ENCODE peak calls at places on chromosomes 4 and X, in seven cellular contexts. F is ascending aorta, D is upper lobe of right lung, B is uterus, T is cardiac fibroblast, A is mammary epithelial cell, N is cardiac muscle cell. O is an unnamed sample.

GRCh38 chr4:137663376-137664054 is 131.2 kb upstream of the PCDH18 start:
- DNase-seq in F (no peak), D (no peak), B (peak), T (peak), A (no peak), N (no peak), O (no peak)

GRCh38 chrX:153984351-153985178 is 12.0 kb downstream of the TMEM187 start:
- DNase-seq in F (no peak), D (no peak), B (no peak), T (no peak), A (no peak), N (no peak), O (no peak)

GRCh38 chr4:45358573-45359506 is 632.5 kb upstream of the GNPDA2 start:
- DNase-seq in F (no peak), D (no peak), B (no peak), T (no peak), A (no peak), N (no peak), O (no peak)

GRCh38 chrX:63686878-63687714 is 97.9 kb downstream of the ARHGEF9 start:
- DNase-seq in F (no peak), D (no peak), B (no peak), T (peak), A (peak), N (peak), O (peak)

GRCh38 chrX:1072637-1073377 is 139.6 kb downstream of the CRLF2 start:
- DNase-seq in F (no peak), D (peak), B (no peak), T (no peak), A (no peak), N (peak), O (no peak)

GRCh38 chr4:51942108-51942832 is 77.9 kb downstream of the LRRC66 start:
- DNase-seq in F (no peak), D (no peak), B (no peak), T (no peak), A (no peak), N (no peak), O (no peak)

GRCh38 chr4:80138556-80139538 is 58.5 kb upstream of the PRDM8 start:
- DNase-seq in F (no peak), D (no peak), B (no peak), T (no peak), A (peak), N (no peak), O (peak)

GRCh38 chr4:95548738-95549245 is at the start of gene UNC5C:
- DNase-seq in F (no peak), D (peak), B (peak), T (peak), A (peak), N (peak), O (peak)

GRCh38 chr4:78774395-78774794 is 1.8 kb upstream of the BMP2K start:
- DNase-seq in F (no peak), D (no peak), B (no peak), T (no peak), A (no peak), N (no peak), O (no peak)

GRCh38 chr4:8077181-8078108 is 81.2 kb downstream of the ABLIM2 start:
- DNase-seq in F (no peak), D (no peak), B (no peak), T (no peak), A (no peak), N (no peak), O (no peak)

GRCh38 chr4:84492737-84493091 is 6.4 kb downstream of the NKX6-1 start:
- DNase-seq in F (no peak), D (no peak), B (no peak), T (no peak), A (no peak), N (no peak), O (no peak)

GRCh38 chr4:84492290-84492689 is 6.8 kb downstream of the NKX6-1 start:
- DNase-seq in F (no peak), D (no peak), B (no peak), T (no peak), A (no peak), N (no peak), O (no peak)

GRCh38 chr4:84491420-84491819 is 7.7 kb downstream of the NKX6-1 start:
- DNase-seq in F (no peak), D (no peak), B (no peak), T (no peak), A (no peak), N (no peak), O (no peak)

GRCh38 chr4:84494518-84494917 is 4.6 kb downstream of the NKX6-1 start:
- DNase-seq in F (no peak), D (no peak), B (no peak), T (no peak), A (no peak), N (no peak), O (no peak)

GRCh38 chr4:84493092-84493850 is 5.8 kb downstream of the NKX6-1 start:
- DNase-seq in F (no peak), D (no peak), B (no peak), T (peak), A (no peak), N (peak), O (no peak)
- H3K4me3 ChIP-seq in F (peak), D (no peak), B (no peak), T (no peak), A (no peak), N (peak), O (no peak)

DNA sequence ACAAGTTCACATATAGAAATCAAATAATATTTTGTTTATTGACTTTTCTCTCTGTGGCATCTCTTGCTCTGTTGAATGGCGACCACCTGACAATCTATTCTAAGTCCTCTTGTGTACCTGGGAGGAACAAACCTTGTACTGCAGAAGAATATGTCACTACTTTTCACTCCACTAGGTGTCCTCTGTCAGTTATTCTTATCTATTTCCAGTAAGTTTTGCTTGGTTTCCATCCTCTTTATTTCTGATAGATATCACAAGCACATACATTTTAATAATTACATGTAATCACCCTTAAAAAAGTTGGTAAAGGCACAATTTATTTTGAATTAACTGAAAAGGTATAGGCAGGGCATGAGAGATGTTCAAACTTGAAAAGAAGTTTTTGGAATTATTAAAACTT is 238.4 kb downstream of the SNCA start:
- DNase-seq in F (no peak), D (no peak), B (no peak), T (peak), A (peak), N (no peak), O (peak)
- TF ChIP-seq CTCF in F (no peak), D (peak), B (peak), T (no peak), A (peak), N (no peak), O (peak)

GRCh38 chr4:148831945-148832344 is 389.7 kb upstream of the NR3C2 start:
- DNase-seq in F (no peak), D (no peak), B (no peak), T (peak), A (peak), N (no peak), O (peak)

DNA sequence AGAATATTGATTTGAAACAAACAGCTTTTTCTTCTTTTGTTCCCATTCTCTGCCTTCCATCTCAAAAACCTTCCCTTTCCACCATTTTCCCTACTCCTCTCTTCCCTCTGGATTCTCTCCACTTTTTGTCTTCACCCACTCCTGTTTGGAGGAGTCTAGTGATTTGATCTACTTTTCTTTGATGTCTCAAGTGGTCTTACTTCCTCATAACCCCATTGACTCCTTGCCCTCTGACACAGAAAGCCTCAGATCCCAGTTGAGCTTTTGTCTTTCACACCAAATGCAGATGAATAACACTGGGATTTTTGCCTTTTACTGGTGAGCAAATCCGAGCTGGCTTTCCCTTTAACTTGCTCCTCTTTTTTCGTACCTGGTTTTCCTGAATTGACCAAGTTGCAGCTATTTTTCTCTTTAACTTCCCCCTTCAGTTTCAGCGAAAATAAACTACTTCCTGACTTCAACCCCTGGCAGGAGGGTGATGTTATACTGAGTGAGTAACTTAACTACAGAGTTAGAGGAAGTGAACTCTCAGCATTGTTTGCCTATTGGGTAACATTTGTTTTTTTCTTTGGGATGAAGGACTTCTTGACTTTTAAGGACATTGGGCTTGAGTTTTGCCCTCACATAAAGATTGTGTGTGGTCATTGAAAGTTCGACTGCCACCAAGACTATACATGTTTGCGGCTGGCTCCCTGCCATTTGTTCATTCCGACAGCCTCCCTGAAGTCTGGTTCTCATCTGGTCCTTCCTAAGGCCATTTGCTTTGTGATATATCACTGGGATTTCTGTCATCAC is 392.8 kb upstream of the NR3C2 start:
- DNase-seq in F (no peak), D (peak), B (no peak), T (peak), A (peak), N (peak), O (peak)
- H3K4me3 ChIP-seq in F (no peak), D (peak), B (no peak), T (no peak), A (no peak), N (no peak), O (no peak)

GRCh38 chrX:99857455-99857854 is 552.6 kb downstream of the PCDH19 start:
- DNase-seq in F (no peak), D (no peak), B (no peak), T (no peak), A (no peak), N (peak), O (no peak)
- TF ChIP-seq CTCF in F (no peak), D (no peak), B (no peak), T (no peak), A (peak), N (no peak), O (no peak)

DNA sequence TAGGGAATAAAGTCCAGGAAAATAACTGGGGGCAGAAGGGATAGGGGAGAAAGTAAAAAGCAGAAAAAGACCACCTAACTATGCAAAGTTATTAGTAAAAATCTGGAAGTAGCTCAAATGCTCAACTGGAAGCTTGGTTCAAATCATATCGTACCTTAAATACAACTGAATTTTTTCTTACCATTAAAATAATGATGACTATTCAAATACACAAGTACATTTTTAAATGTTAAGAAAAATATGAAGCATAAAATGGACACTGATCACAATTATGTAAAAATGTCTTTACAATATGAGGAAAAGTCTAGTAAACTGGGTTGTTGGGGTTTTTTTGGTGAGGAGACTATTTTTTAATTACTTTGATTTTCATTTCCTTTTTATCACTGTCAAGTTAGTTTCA is 3.1 kb downstream of the BRWD3 start:
- DNase-seq in F (no peak), D (no peak), B (no peak), T (no peak), A (no peak), N (no peak), O (no peak)
- H3K4me3 ChIP-seq in F (no peak), D (no peak), B (no peak), T (no peak), A (no peak), N (no peak), O (no peak)

GRCh38 chr4:98833384-98833783 is 95.5 kb downstream of the EIF4E start:
- DNase-seq in F (no peak), D (no peak), B (no peak), T (no peak), A (no peak), N (peak), O (no peak)

GRCh38 chr4:98827661-98828060 is 101.3 kb downstream of the EIF4E start:
- DNase-seq in F (no peak), D (no peak), B (no peak), T (no peak), A (no peak), N (no peak), O (no peak)

DNA sequence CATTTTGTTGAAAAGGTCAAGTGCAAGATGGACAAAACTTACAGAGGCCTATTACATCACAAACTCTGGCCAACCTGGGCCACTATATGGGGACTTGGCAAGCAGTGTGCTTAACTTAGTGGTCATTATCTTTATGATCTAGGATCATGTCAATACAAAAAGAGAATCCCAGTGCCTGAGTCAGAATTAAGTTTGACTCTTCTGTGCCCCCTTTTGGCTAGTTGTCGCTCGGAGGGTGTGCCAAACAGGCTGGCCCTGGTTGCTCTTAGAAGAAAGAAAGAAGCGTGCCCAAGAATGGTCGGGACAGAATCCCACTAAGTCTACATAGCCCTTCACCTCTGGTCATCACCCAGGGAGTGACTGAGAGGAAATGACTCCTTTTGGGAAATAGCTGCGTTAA is 100.1 kb downstream of the EIF4E start:
- DNase-seq in F (no peak), D (no peak), B (no peak), T (no peak), A (peak), N (no peak), O (peak)
- TF ChIP-seq CTCF in F (no peak), D (no peak), B (no peak), T (no peak), A (peak), N (no peak), O (peak)

GRCh38 chr4:1796486-1797204 is 3.6 kb downstream of the FGFR3 start:
- DNase-seq in F (no peak), D (no peak), B (no peak), T (no peak), A (no peak), N (no peak), O (no peak)

GRCh38 chr4:1794809-1795303 is 1.8 kb downstream of the FGFR3 start:
- DNase-seq in F (no peak), D (no peak), B (no peak), T (no peak), A (no peak), N (peak), O (no peak)

GRCh38 chr4:1793940-1794808 is 1.1 kb downstream of the FGFR3 start:
- DNase-seq in F (no peak), D (no peak), B (no peak), T (peak), A (peak), N (peak), O (peak)

GRCh38 chr4:1797298-1797860 is 4.3 kb downstream of the FGFR3 start:
- DNase-seq in F (no peak), D (no peak), B (no peak), T (no peak), A (no peak), N (peak), O (no peak)

GRCh38 chr4:1795304-1796195 is 2.5 kb downstream of the FGFR3 start:
- DNase-seq in F (no peak), D (no peak), B (no peak), T (no peak), A (no peak), N (no peak), O (no peak)
- H3K4me3 ChIP-seq in F (peak), D (peak), B (no peak), T (no peak), A (no peak), N (peak), O (peak)

DNA sequence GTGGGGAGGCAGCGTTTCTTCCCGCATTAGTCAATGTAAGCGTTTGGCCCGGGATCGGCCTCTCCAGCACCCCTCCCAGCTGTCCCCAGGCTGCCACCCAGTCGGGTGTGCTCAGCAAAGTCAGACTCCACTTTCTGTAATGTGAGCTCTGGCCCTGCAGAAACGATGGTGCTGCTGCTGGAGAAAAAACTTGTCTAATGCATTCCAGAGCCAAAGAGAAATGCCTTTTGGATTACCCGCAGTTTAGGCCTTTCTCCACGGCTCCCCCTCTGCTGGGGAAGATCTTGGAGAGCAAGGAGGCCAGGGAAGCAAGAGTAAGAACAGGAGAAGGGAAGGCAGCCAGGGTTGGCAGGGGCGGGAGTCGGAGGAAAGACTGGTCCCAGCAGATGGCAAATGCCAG is 55.2 kb downstream of the ELF4 start:
- DNase-seq in F (no peak), D (no peak), B (no peak), T (peak), A (no peak), N (no peak), O (no peak)
- TF ChIP-seq CTCF in F (no peak), D (no peak), B (no peak), T (no peak), A (no peak), N (no peak), O (no peak)

GRCh38 chr4:4259484-4260100 is 11.6 kb upstream of the TMEM128 start:
- DNase-seq in F (no peak), D (no peak), B (no peak), T (no peak), A (no peak), N (no peak), O (no peak)
- H3K4me3 ChIP-seq in F (no peak), D (no peak), B (no peak), T (no peak), A (no peak), N (no peak), O (no peak)

O was measured in epithelial cell of esophagus.